ENCODE peak calls at places on chromosomes 2 and 18, in nine cellular contexts. P is CD8-positive, alpha-beta T cell; X is adrenal gland; W is heart right ventricle; F is endothelial cell of umbilical vein; S is SK-N-SH; O is spleen; I is IMR-90; V is PC-9. L is an unnamed sample.

GRCh38 chr2:3754795-3755194 is 51.4 kb downstream of the DCDC2C start:
- DNase-seq in P (no peak), X (no peak), W (no peak), F (no peak), S (no peak), O (no peak), I (no peak), V (no peak), L (no peak)

GRCh38 chr2:114762986-114763385 is 320.5 kb downstream of the DPP10 start:
- DNase-seq in P (no peak), X (no peak), W (peak), F (no peak), S (no peak), O (no peak), I (no peak), V (no peak), L (no peak)

GRCh38 chr2:71896385-71897144 is 251.1 kb downstream of the CYP26B1 start:
- DNase-seq in P (no peak), X (no peak), W (no peak), F (no peak), S (no peak), O (peak), I (no peak), V (no peak), L (no peak)

GRCh38 chr2:168470880-168471475 is 14.9 kb downstream of the CERS6 start:
- DNase-seq in P (no peak), X (no peak), W (no peak), F (no peak), S (peak), O (no peak), I (no peak), V (no peak), L (no peak)

GRCh38 chr18:37491526-37491925 is 74.1 kb downstream of the CELF4 start:
- DNase-seq in P (no peak), X (no peak), W (no peak), F (no peak), S (no peak), O (no peak), I (no peak), V (no peak), L (no peak)

GRCh38 chr2:235458839-235459273 is 35.0 kb upstream of the AGAP1 start:
- DNase-seq in P (no peak), X (peak), W (peak), F (no peak), S (no peak), O (no peak), I (peak), V (peak), L (no peak)

GRCh38 chr18:70920840-70921374 is 632.1 kb downstream of the SOCS6 start:
- DNase-seq in P (no peak), X (no peak), W (no peak), F (no peak), S (no peak), O (no peak), I (no peak), V (no peak), L (no peak)

GRCh38 chr2:163341426-163341825 is 394.4 kb downstream of the FIGN start:
- DNase-seq in P (no peak), X (no peak), W (no peak), F (peak), S (no peak), O (no peak), I (peak), V (no peak), L (no peak)

GRCh38 chr18:73638709-73639108 is 508.9 kb downstream of the FBXO15 start:
- DNase-seq in P (no peak), X (no peak), W (no peak), F (no peak), S (no peak), O (no peak), I (peak), V (no peak), L (no peak)

GRCh38 chr2:8169443-8169842 is 512.4 kb upstream of the ID2 start:
- DNase-seq in P (no peak), X (no peak), W (no peak), F (peak), S (no peak), O (no peak), I (peak), V (no peak), L (peak)

GRCh38 chr18:57951999-57952774 is 91.8 kb upstream of the NEDD4L start:
- DNase-seq in P (no peak), X (no peak), W (no peak), F (no peak), S (no peak), O (no peak), I (no peak), V (no peak), L (no peak)

GRCh38 chr2:80073134-80073561 is 231.4 kb downstream of the LRRTM1 start:
- DNase-seq in P (no peak), X (peak), W (no peak), F (peak), S (peak), O (no peak), I (peak), V (peak), L (peak)

GRCh38 chr2:236984046-236984445 is 101.6 kb upstream of the COPS8 start:
- DNase-seq in P (no peak), X (no peak), W (no peak), F (no peak), S (no peak), O (no peak), I (no peak), V (no peak), L (no peak)

GRCh38 chr2:96329416-96329815 is 4.3 kb downstream of the ITPRIPL1 start:
- DNase-seq in P (no peak), X (peak), W (no peak), F (peak), S (no peak), O (no peak), I (peak), V (peak), L (no peak)

GRCh38 chr18:7681261-7681660 is 114.1 kb downstream of the PTPRM start:
- DNase-seq in P (no peak), X (no peak), W (no peak), F (no peak), S (no peak), O (no peak), I (no peak), V (no peak), L (no peak)
- TF ChIP-seq CTCF in P (no peak), X (no peak), W (no peak), F (no peak), S (no peak), O (no peak), I (no peak), V (no peak), L (no peak)

DNA sequence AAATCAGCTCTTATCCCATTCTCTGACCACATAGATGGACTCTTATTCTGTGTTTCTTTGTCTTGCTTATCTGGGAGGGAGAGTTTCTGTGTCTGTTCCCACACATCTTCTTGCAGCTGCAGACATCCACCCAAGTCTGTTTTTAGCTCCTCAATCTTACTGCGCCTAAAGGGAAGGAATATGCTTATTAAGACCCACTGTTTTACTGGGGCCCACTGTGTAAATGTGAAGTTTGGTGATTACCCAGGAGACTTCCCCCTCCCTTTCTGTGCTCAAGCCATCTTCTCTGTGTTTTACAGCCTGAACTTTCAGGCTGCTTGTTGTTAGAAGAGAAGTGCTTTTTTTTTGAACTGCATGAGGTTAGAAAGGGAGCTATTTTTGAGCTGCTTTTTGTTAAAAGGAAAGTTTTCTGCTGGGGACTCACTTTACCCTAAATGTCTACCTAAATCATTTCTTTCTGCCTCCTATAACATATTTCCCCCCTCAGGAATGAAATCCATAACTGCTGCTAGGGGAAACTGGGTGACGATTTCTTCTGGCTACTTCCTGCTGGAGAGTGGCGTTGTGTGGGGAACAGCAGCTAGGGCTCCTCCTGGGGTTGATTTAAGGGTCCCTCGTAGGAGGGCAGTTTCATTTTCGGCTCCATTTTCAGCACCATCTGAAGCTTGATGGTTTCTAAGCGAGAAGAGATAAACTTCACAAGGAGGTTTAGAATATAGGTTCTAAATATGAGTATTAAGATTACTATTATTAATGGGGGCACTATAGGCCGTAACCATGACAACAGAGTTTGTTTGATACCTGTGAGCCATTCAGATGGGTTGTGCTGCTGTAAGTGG is 39.5 kb upstream of the GMCL1 start:
- DNase-seq in P (no peak), X (no peak), W (no peak), F (no peak), S (no peak), O (no peak), I (peak), V (no peak), L (no peak)
- H3K4me3 ChIP-seq in P (no peak), X (no peak), W (peak), F (no peak), S (no peak), O (no peak), I (no peak), V (no peak), L (peak)

DNA sequence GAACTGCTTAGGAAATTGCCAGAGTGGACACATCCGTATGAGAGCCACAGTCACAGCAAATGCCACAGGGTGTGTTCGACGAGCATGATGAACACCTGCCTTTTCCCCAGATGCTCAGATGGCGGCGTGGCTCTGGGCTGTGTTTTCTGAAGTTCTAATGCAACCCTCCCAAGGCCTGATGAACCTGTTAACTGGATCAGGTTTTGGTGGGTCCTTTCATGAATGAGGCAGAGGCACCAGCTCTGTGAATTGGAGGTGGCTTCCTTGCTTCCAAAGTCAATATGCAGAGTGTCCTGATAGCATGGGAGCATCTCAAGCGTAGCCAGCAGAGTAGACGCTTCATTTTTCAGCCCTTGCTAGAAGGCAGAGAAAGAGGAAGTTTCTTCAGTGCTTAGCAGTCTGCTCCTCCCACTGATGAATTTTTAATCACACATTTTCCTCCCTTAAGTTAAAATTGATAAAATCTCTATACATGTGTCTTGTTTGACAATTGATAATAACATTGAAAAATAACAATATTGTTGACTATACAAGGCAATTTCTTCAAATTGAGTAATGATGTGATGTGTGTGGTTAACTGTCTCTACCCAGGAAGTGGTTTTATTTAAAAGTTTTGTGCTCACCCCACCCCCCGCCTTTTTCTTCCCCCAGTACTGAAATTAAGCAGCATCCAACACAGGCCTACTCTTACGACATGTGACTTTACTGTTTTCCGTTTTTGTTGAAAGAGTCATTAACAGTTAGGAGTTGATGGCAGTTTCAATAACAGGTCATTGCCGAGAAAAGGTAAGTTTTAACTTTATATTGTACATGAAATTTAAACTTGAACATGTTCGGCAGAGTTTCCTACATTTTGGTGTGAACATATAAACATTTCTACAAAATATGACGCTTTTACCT is at the start of gene ARHGAP15:
- DNase-seq in P (peak), X (no peak), W (peak), F (no peak), S (no peak), O (peak), I (no peak), V (no peak), L (no peak)
- H3K27ac ChIP-seq in P (peak), X (no peak), W (peak), F (no peak), S (no peak), O (peak), I (no peak), V (no peak), L (no peak)

DNA sequence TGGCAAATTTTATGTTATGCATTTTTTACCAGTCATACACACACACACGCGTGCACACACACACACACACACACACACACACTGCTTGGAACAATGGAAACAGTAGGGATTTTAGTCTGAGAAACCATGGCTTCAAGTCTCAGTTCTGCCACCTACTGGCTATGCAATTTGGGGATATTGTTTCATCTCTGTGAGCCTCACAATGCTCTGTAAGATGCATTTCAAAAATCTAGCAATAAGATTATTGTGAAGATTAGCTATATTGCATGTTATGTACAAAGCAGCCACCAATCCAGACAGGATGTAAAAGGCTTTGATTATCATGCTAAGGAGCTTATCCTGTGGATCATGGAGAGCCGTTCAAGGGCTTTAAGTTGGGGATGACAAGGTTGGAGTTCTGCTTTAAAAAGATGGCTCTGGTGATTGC is 401.4 kb downstream of the NBAS start:
- DNase-seq in P (no peak), X (no peak), W (no peak), F (peak), S (peak), O (no peak), I (peak), V (no peak), L (peak)
- TF ChIP-seq CTCF in P (peak), X (peak), W (peak), F (peak), S (peak), O (no peak), I (peak), V (peak), L (peak)

DNA sequence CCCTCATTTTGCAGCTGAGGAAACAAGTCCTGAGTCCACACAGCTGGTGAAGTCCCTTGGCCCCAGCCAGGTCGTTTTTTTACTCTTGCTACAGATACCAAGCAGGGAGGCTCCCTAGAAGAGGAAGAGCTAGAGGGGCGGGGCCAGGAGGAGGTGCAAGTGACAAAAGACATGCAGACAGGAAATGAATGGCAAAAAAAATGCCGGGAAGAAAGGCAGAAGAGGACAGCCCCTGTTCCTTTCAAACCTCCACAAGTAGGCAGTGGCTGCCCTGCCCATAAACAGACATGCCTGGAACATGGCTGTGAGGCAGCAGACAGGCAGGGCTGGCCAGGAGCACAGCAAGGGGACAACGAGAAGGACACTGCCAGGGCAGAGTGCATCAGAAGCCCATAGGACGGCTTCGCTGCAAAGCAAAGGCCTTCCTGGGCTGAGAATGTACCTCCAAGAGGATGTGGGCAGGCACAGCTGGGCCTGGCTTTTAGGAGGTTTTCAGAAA is 108.7 kb downstream of the ZBTB7C start:
- DNase-seq in P (no peak), X (peak), W (no peak), F (no peak), S (no peak), O (peak), I (no peak), V (no peak), L (no peak)
- H3K4me3 ChIP-seq in P (no peak), X (no peak), W (no peak), F (no peak), S (no peak), O (no peak), I (no peak), V (no peak), L (no peak)

GRCh38 chr2:26757873-26758789 is 6.0 kb upstream of the SLC35F6 start:
- DNase-seq in P (no peak), X (peak), W (no peak), F (peak), S (peak), O (no peak), I (peak), V (peak), L (peak)

GRCh38 chr2:26754539-26754938 is 9.5 kb upstream of the SLC35F6 start:
- DNase-seq in P (no peak), X (no peak), W (no peak), F (no peak), S (no peak), O (no peak), I (no peak), V (no peak), L (no peak)

GRCh38 chr2:26758790-26759321 is 5.2 kb upstream of the SLC35F6 start:
- DNase-seq in P (no peak), X (peak), W (no peak), F (no peak), S (no peak), O (no peak), I (peak), V (no peak), L (no peak)

GRCh38 chr2:26754972-26755670 is 9.0 kb upstream of the SLC35F6 start:
- DNase-seq in P (no peak), X (no peak), W (no peak), F (no peak), S (peak), O (no peak), I (no peak), V (no peak), L (no peak)

GRCh38 chr2:26756337-26756736 is 7.7 kb upstream of the SLC35F6 start:
- DNase-seq in P (no peak), X (no peak), W (no peak), F (peak), S (no peak), O (no peak), I (no peak), V (no peak), L (no peak)
- H3K27ac ChIP-seq in P (no peak), X (no peak), W (no peak), F (peak), S (no peak), O (no peak), I (peak), V (no peak), L (no peak)

DNA sequence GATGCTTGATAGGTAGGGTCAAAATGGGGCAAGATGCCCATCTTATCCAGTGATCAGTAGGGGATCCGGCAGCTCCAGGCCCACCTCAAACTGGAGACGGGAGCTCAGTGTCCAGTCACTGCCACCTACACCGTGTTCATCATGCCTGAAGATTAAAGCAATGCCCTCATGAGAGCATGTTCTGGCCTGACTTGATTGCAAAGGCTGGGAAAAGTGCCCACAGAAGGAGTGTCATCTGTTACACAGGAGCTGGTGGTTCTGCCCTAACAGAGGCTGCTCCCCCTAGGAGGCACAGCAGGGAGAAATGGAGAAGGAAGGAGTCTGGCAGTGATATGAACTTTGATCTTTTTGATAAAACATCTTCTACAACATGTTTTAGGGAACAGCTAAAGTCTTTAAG is 92.3 kb downstream of the CCBE1 start:
- DNase-seq in P (no peak), X (no peak), W (no peak), F (no peak), S (no peak), O (no peak), I (peak), V (no peak), L (no peak)
- TF ChIP-seq CTCF in P (no peak), X (no peak), W (no peak), F (no peak), S (no peak), O (no peak), I (no peak), V (no peak), L (no peak)